ENCODE peak calls at places on chromosomes 4 and X, in seven cellular contexts. V is heart left ventricle, G is pancreas, B is body of pancreas, D is upper lobe of left lung, X is left lung, U is HepG2. R is an unnamed sample.

GRCh38 chr4:30005995-30006394 is 714.2 kb upstream of the PCDH7 start:
- ATAC-seq in D (no peak), X (no peak), V (no peak), B (no peak), U (no peak), G (no peak), R (no peak)

GRCh38 chr4:6200011-6200921 is at the start of gene JAKMIP1:
- ATAC-seq in X (peak; percentile 95), D (peak; percentile 82), G (peak; percentile 98), B (peak; percentile 90), V (peak; percentile 80), U (peak; percentile 80), R (peak; percentile 63)

GRCh38 chr4:156638925-156639605 is 332.5 kb downstream of the PDGFC start:
- ATAC-seq in V (no peak), X (peak; percentile 55), B (no peak), U (no peak), G (no peak), D (no peak), R (no peak)

GRCh38 chrX:45771114-45771513 is 570.4 kb upstream of the DIPK2B start:
- ATAC-seq in V (peak; percentile 31), D (peak; percentile 70), G (peak; percentile 8), B (no peak), X (peak; percentile 62), U (no peak), R (no peak)

GRCh38 chr4:48506716-48507115 is 16.7 kb downstream of the ZAR1 start:
- ATAC-seq in B (no peak), D (no peak), G (no peak), U (no peak), V (no peak), X (no peak), R (no peak)

GRCh38 chr4:145487626-145488025 is 6.0 kb downstream of the SMAD1 start:
- ATAC-seq in B (no peak), X (no peak), D (no peak), U (no peak), V (no peak), G (no peak), R (no peak)

GRCh38 chrX:115602729-115603389 is 41.9 kb downstream of the PLS3 start:
- ATAC-seq in D (no peak), X (no peak), G (no peak), B (no peak), V (no peak), U (no peak), R (no peak)

GRCh38 chrX:7055386-7056137 is 92.0 kb upstream of the STS start:
- ATAC-seq in B (no peak), G (no peak), D (no peak), U (no peak), V (no peak), X (peak; percentile 91), R (no peak)

GRCh38 chr4:174591243-174592021 is 69.1 kb upstream of the HPGD start:
- ATAC-seq in V (peak; percentile 55), B (no peak), X (no peak), D (peak; percentile 73), U (no peak), G (no peak), R (no peak)

DNA sequence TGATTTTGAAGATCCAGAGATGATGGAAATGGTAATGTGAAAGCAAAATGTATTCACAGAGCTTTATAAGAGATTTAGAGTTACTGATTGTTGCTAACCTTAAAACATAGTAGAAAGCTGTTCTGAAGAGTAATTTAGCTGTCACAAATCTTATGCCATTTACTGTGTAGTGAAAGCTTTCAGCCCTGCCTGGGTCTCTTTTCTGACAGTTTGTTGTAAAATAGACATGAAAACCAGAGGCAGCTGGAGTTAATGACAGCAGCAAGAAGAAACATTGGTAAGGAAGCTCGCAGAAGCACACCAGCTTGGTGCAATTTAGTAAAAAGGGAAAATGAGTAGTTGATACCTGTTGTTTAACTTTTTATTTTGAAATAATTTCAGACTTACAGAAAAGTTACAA is 21.1 kb downstream of the POLR2B start:
- ATAC-seq in G (no peak), U (no peak), V (no peak), D (no peak), X (no peak), B (no peak), R (no peak)
- H3K36me3 ChIP-seq in G (no peaks in the 10 kb centered on the region), U (peaks cover 15% of the 10 kb centered on the region), V (peaks cover 90% of the 10 kb centered on the region), D (peaks cover 22% of the 10 kb centered on the region), X (peaks cover 94% of the 10 kb centered on the region), B (peaks cover 31% of the 10 kb centered on the region), R (no peaks in the 10 kb centered on the region)

GRCh38 chr4:735583-735982 is 30.0 kb downstream of the PCGF3 start:
- ATAC-seq in B (no peak), D (no peak), U (no peak), X (no peak), G (no peak), V (no peak), R (no peak)
- H3K36me3 ChIP-seq in B (peaks cover 32% of the 10 kb centered on the region), D (peaks cover 35% of the 10 kb centered on the region), U (peaks cover 18% of the 10 kb centered on the region), X (peaks cover 89% of the 10 kb centered on the region), G (peaks cover 13% of the 10 kb centered on the region), V (peaks cover 86% of the 10 kb centered on the region), R (peaks cover 95% of the 10 kb centered on the region)

GRCh38 chrX:153958605-153959004 is 13.0 kb downstream of the HCFC1 start:
- ATAC-seq in U (no peak), V (no peak), X (no peak), G (no peak), D (no peak), B (no peak), R (no peak)
- H3K36me3 ChIP-seq in U (peaks cover 23% of the 10 kb centered on the region), V (peaks cover 89% of the 10 kb centered on the region), X (peaks cover 100% of the 10 kb centered on the region), G (no peaks in the 10 kb centered on the region), D (no peaks in the 10 kb centered on the region), B (peaks cover 18% of the 10 kb centered on the region), R (no peaks in the 10 kb centered on the region)

GRCh38 chrX:133702230-133702629 is 283.2 kb downstream of the GPC3 start:
- ATAC-seq in V (no peak), G (no peak), D (no peak), X (no peak), U (no peak), B (no peak), R (no peak)
- H3K36me3 ChIP-seq in V (no peaks in the 10 kb centered on the region), G (no peaks in the 10 kb centered on the region), D (no peaks in the 10 kb centered on the region), X (no peaks in the 10 kb centered on the region), U (peaks cover 2% of the 10 kb centered on the region), B (no peaks in the 10 kb centered on the region), R (no peaks in the 10 kb centered on the region)

DNA sequence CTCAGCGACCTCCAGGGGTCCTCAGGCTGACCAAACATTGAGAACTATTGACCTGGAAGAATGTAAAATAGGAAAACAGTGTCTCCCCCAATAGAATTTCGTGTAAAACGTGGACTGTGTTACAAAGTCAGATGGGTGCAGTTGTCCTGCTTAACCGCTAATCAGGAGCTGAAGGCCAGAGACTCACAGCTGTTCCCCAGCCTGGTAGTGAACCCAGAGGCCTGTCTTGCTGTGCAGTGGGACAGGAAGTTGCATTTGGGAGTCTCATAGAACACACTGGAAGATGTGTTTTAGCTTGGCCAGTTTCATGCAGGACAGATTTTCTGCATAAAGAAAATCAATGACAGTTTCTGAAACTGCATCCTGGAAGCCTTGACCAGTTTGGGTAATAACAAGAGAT is 151.5 kb downstream of the PTTG2 start:
- ATAC-seq in V (no peak), U (no peak), X (no peak), B (no peak), G (no peak), D (no peak), R (no peak)
- H3K36me3 ChIP-seq in V (peaks cover 30% of the 10 kb centered on the region), U (peaks cover 4% of the 10 kb centered on the region), X (peaks cover 41% of the 10 kb centered on the region), B (no peaks in the 10 kb centered on the region), G (no peaks in the 10 kb centered on the region), D (no peaks in the 10 kb centered on the region), R (no peaks in the 10 kb centered on the region)

GRCh38 chr4:2901186-2901585 is 57.5 kb downstream of the ADD1 start:
- ATAC-seq in V (no peak), G (peak; percentile 59), U (no peak), B (no peak), D (no peak), X (no peak), R (no peak)

GRCh38 chr4:2906218-2906617 is 57.0 kb downstream of the NOP14 start:
- ATAC-seq in U (no peak), B (no peak), X (no peak), D (no peak), V (no peak), G (no peak), R (no peak)

GRCh38 chr4:2900701-2901100 is 57.1 kb downstream of the ADD1 start:
- ATAC-seq in G (no peak), V (no peak), U (no peak), X (no peak), B (no peak), D (no peak), R (no peak)

GRCh38 chr4:2905544-2905943 is 57.7 kb downstream of the NOP14 start:
- ATAC-seq in U (no peak), G (no peak), B (no peak), D (no peak), X (no peak), V (no peak), R (no peak)

GRCh38 chr4:2902126-2902525 is 58.5 kb downstream of the ADD1 start:
- ATAC-seq in V (no peak), U (no peak), D (no peak), B (no peak), G (no peak), X (no peak), R (no peak)
- H3K36me3 ChIP-seq in V (peaks cover 100% of the 10 kb centered on the region), U (peaks cover 42% of the 10 kb centered on the region), D (peaks cover 36% of the 10 kb centered on the region), B (peaks cover 30% of the 10 kb centered on the region), G (no peaks in the 10 kb centered on the region), X (peaks cover 99% of the 10 kb centered on the region), R (no peaks in the 10 kb centered on the region)